ENCODE peak calls at places on chromosomes 6 and 20, in nine cellular contexts. A, M, N, P, H, E, F, R and K are unnamed samples.
A peak's percentile ranks its signal among the peaks of the same experiment; 100 is the strongest.

GRCh38 chr20:3732327-3733118 is at the start of gene HSPA12B:
- DNase-seq in A (peak; percentile 87), M (no peak), N (no peak), P (no peak), H (no peak), E (no peak), F (no peak), R (no peak), K (no peak)

GRCh38 chr6:6007311-6008113 is 787 bp upstream of the NRN1 start:
- DNase-seq in A (peak; percentile 68), M (no peak), N (no peak), P (no peak), H (peak; percentile 6), E (no peak), F (no peak), R (no peak), K (no peak)

GRCh38 chr6:81228912-81229540 is 523.5 kb downstream of the TENT5A start:
- DNase-seq in A (peak; percentile 25), M (no peak), N (no peak), P (no peak), H (no peak), E (peak; percentile 44), F (no peak), R (peak; percentile 31), K (no peak)

GRCh38 chr20:59673998-59674445 is 69.7 kb downstream of the PHACTR3 start:
- DNase-seq in A (no peak), M (peak; percentile 36), N (no peak), P (no peak), H (no peak), E (no peak), F (no peak), R (no peak), K (no peak)

GRCh38 chr6:7914311-7914710 is 3.7 kb upstream of the TXNDC5 start:
- DNase-seq in A (no peak), M (peak; percentile 35), N (peak; percentile 10), P (no peak), H (no peak), E (no peak), F (no peak), R (no peak), K (no peak)

GRCh38 chr6:154614101-154614500 is 103.6 kb upstream of the CNKSR3 start:
- DNase-seq in A (no peak), M (no peak), N (no peak), P (no peak), H (no peak), E (no peak), F (peak; percentile 48), R (peak; percentile 48), K (no peak)

GRCh38 chr20:61959301-61959700 is 106.4 kb downstream of the TAF4 start:
- DNase-seq in A (no peak), M (no peak), N (no peak), P (no peak), H (no peak), E (no peak), F (no peak), R (no peak), K (no peak)

GRCh38 chr6:75126518-75126917 is 79.3 kb downstream of the COL12A1 start:
- DNase-seq in A (no peak), M (no peak), N (no peak), P (no peak), H (no peak), E (no peak), F (no peak), R (no peak), K (no peak)

GRCh38 chr6:4727671-4728435 is 48.4 kb upstream of the CDYL start:
- DNase-seq in A (no peak), M (no peak), N (no peak), P (no peak), H (no peak), E (no peak), F (no peak), R (peak; percentile 12), K (no peak)